ENCODE peak calls at places on chromosomes 7 and 10, in nine cellular contexts. C, P, D, A, Y, V, E, Q and H are unnamed samples.

GRCh38 chr7:157691521-157692155 is 354.8 kb downstream of the DNAJB6 start:
- DNase-seq in C (no peak), P (peak; percentile 4), D (no peak), A (no peak), Y (no peak), V (no peak), E (peak; percentile 58), Q (no peak), H (peak; percentile 8)

GRCh38 chr7:92244803-92245486 is 769 bp downstream of the KRIT1 start:
- DNase-seq in C (no peak), P (no peak), D (peak; percentile 7), A (no peak), Y (no peak), V (no peak), E (no peak), Q (no peak), H (no peak)

GRCh38 chr7:19708397-19709248 is at the start of gene POLR1F:
- DNase-seq in C (peak; percentile 93), P (peak; percentile 97), D (peak; percentile 93), A (peak; percentile 93), Y (peak; percentile 89), V (peak; percentile 97), E (peak; percentile 96), Q (peak; percentile 95), H (peak; percentile 97)

GRCh38 chr7:88321694-88322093 is 15.0 kb upstream of the STEAP4 start:
- DNase-seq in C (no peak), P (no peak), D (no peak), A (no peak), Y (no peak), V (no peak), E (no peak), Q (no peak), H (no peak)

GRCh38 chr10:5854178-5854570 is 35.5 kb downstream of the ANKRD16 start:
- DNase-seq in C (no peak), P (no peak), D (no peak), A (no peak), Y (no peak), V (no peak), E (no peak), Q (no peak), H (no peak)

GRCh38 chr7:148753224-148753623 is 54.5 kb downstream of the CUL1 start:
- DNase-seq in C (no peak), P (no peak), D (peak; percentile 65), A (no peak), Y (no peak), V (no peak), E (no peak), Q (no peak), H (no peak)

GRCh38 chr7:25849361-25850184 is 302.4 kb upstream of the NFE2L3 start:
- DNase-seq in C (peak; percentile 72), P (peak; percentile 90), D (peak; percentile 91), A (peak; percentile 66), Y (peak; percentile 48), V (no peak), E (no peak), Q (no peak), H (peak; percentile 59)

GRCh38 chr7:80225361-80225760 is 90.7 kb downstream of the GNAI1 start:
- DNase-seq in C (no peak), P (no peak), D (no peak), A (no peak), Y (no peak), V (no peak), E (no peak), Q (no peak), H (no peak)

GRCh38 chr7:148306759-148307158 is 283.8 kb upstream of the C7orf33 start:
- DNase-seq in C (no peak), P (no peak), D (no peak), A (no peak), Y (no peak), V (no peak), E (no peak), Q (no peak), H (no peak)

GRCh38 chr7:37344886-37345579 is 103.6 kb downstream of the ELMO1 start:
- DNase-seq in C (no peak), P (peak; percentile 75), D (no peak), A (no peak), Y (no peak), V (no peak), E (no peak), Q (no peak), H (no peak)

GRCh38 chr10:132445516-132446194 is 48.7 kb downstream of the PWWP2B start:
- DNase-seq in C (no peak), P (no peak), D (no peak), A (no peak), Y (no peak), V (peak; percentile 75), E (no peak), Q (no peak), H (no peak)

GRCh38 chr10:132444877-132445351 is 47.9 kb downstream of the PWWP2B start:
- DNase-seq in C (no peak), P (no peak), D (no peak), A (no peak), Y (no peak), V (peak; percentile 73), E (no peak), Q (no peak), H (no peak)

GRCh38 chr10:132446661-132447445 is 49.9 kb downstream of the PWWP2B start:
- DNase-seq in C (no peak), P (no peak), D (peak; percentile 19), A (no peak), Y (peak; percentile 83), V (peak; percentile 82), E (no peak), Q (peak; percentile 84), H (peak; percentile 78)

GRCh38 chr10:132447446-132448247 is 50.6 kb downstream of the PWWP2B start:
- DNase-seq in C (peak; percentile 47), P (no peak), D (peak; percentile 71), A (no peak), Y (peak; percentile 39), V (peak; percentile 89), E (no peak), Q (peak; percentile 69), H (peak; percentile 75)

GRCh38 chr10:132446195-132446581 is 49.2 kb downstream of the PWWP2B start:
- DNase-seq in C (no peak), P (no peak), D (no peak), A (no peak), Y (no peak), V (peak; percentile 81), E (no peak), Q (no peak), H (no peak)
- H3K4me1 ChIP-seq in C (peaks cover 6% of the 10 kb centered on the region), P (no peaks in the 10 kb centered on the region), D (peaks cover 11% of the 10 kb centered on the region), A (peaks cover 49% of the 10 kb centered on the region), Y (peaks cover 47% of the 10 kb centered on the region), V (peaks cover 36% of the 10 kb centered on the region), E (no peaks in the 10 kb centered on the region), Q (peaks cover 45% of the 10 kb centered on the region), H (peaks cover 22% of the 10 kb centered on the region)

GRCh38 chr7:99504603-99505323 is at the start of gene ZKSCAN5:
- DNase-seq in C (peak; percentile 99), P (peak; percentile 98), D (peak; percentile 96), A (peak; percentile 99), Y (peak; percentile 90), V (peak; percentile 98), E (peak; percentile 99), Q (peak; percentile 99), H (peak; percentile 99)
- TF ChIP-seq POLR2A in C (peak; percentile 55), P (no peak), D (peak; percentile 93), A (no peak), Y (peak; percentile 85), V (no peak), E (peak; percentile 66), Q (no peak), H (peak; percentile 63)

GRCh38 chr10:133165556-133166503 is 5.8 kb downstream of the KNDC1 start:
- DNase-seq in C (no peak), P (no peak), D (no peak), A (no peak), Y (no peak), V (peak; percentile 65), E (peak; percentile 50), Q (no peak), H (peak; percentile 23)
- H3K9me3 ChIP-seq in C (no peaks in the 10 kb centered on the region), P (no peaks in the 10 kb centered on the region), D (no peaks in the 10 kb centered on the region), A (no peaks in the 10 kb centered on the region), Y (no peaks in the 10 kb centered on the region), V (no peaks in the 10 kb centered on the region), E (no peaks in the 10 kb centered on the region), Q (no peaks in the 10 kb centered on the region), H (no peaks in the 10 kb centered on the region)

DNA sequence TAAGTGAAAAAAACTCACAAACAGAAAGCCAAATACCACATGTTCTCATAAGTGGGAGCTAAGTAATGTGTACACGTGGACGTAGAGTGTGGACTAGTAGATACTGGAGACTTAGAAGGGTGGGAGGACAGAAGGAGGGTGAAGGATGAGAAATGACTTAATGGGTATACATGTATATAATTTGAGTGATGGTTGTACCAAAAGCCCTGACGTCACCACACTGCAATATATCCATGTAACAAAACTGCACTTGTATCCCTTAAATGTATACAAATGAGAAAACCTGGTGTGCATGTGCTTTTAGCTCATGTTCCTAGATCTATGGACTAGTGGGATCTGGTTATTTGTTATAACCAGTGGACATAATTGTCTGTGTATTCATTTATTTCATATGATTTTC is 48.5 kb upstream of the FGL2 start:
- DNase-seq in C (no peak), P (no peak), D (no peak), A (no peak), Y (no peak), V (no peak), E (no peak), Q (no peak), H (no peak)
- H3K4me1 ChIP-seq in C (peaks cover 12% of the 10 kb centered on the region), P (peaks cover 4% of the 10 kb centered on the region), D (peaks cover 23% of the 10 kb centered on the region), A (peaks cover 30% of the 10 kb centered on the region), Y (peaks cover 27% of the 10 kb centered on the region), V (peaks cover 11% of the 10 kb centered on the region), E (no peaks in the 10 kb centered on the region), Q (peaks cover 26% of the 10 kb centered on the region), H (no peaks in the 10 kb centered on the region)

GRCh38 chr7:2523941-2524807 is 4.6 kb downstream of the LFNG start:
- DNase-seq in C (peak; percentile 48), P (peak; percentile 83), D (peak; percentile 41), A (peak; percentile 87), Y (peak; percentile 62), V (peak; percentile 93), E (no peak), Q (peak; percentile 97), H (peak; percentile 94)
- TF ChIP-seq POLR2A in C (no peak), P (peak; percentile 23), D (no peak), A (no peak), Y (no peak), V (no peak), E (peak; percentile 8), Q (no peak), H (peak; percentile 49)